ENCODE peak calls at places on chromosome 2, in ten cellular contexts. Q is activated CD4-positive, alpha-beta T cell treated with anti-CD3 and anti-CD28 coated beads, Interleukin-2, amount 50 U/mL, for 1 hour; K is RCC 7860; F is H54; B is neural progenitor cell; C is CD8-positive, alpha-beta T cell; V is stimulated activated naive B cell treated with anti-CD40 and anti-IgM and Interleukin-4, amounts not matched to agents 10 μg/mL and 1 μg/mL and 100 μg/mL, for 72 hours; Z is posterior cingulate gyrus; U is COR-L47; N is cardiac fibroblast. G is an unnamed sample.
A peak's percentile ranks its signal among the peaks of the same experiment; 100 is the strongest.

GRCh38 chr2:235378261-235378660 is 115.6 kb upstream of the AGAP1 start:
- DNase-seq in Q (no peak), K (peak; percentile 24), F (no peak), B (no peak), C (no peak), V (no peak), Z (no peak), U (no peak), N (no peak), G (no peak)

GRCh38 chr2:215361876-215362561 is 50.2 kb downstream of the ATIC start:
- DNase-seq in Q (no peak), K (no peak), F (no peak), B (no peak), C (no peak), V (no peak), Z (no peak), U (no peak), N (peak; percentile 48), G (no peak)

GRCh38 chr2:12169721-12170120 is 423.3 kb downstream of the LPIN1 start:
- DNase-seq in Q (peak; percentile 13), K (peak; percentile 31), F (no peak), B (peak; percentile 31), C (no peak), V (no peak), Z (no peak), U (no peak), N (peak; percentile 93), G (no peak)

GRCh38 chr2:166239548-166239947 is 111.7 kb upstream of the SCN1A start:
- DNase-seq in Q (no peak), K (peak; percentile 68), F (peak; percentile 24), B (no peak), C (no peak), V (no peak), Z (no peak), U (no peak), N (peak; percentile 75), G (no peak)

GRCh38 chr2:216520156-216520555 is 21.5 kb downstream of the RPL37A start:
- DNase-seq in Q (no peak), K (no peak), F (no peak), B (no peak), C (no peak), V (no peak), Z (no peak), U (no peak), N (peak; percentile 41), G (no peak)

GRCh38 chr2:2832657-2833056 is 501.6 kb upstream of the MYT1L start:
- DNase-seq in Q (no peak), K (no peak), F (no peak), B (no peak), C (no peak), V (no peak), Z (no peak), U (no peak), N (no peak), G (no peak)

GRCh38 chr2:23488584-23488983 is 103.6 kb downstream of the KLHL29 start:
- DNase-seq in Q (no peak), K (no peak), F (no peak), B (no peak), C (no peak), V (no peak), Z (no peak), U (no peak), N (no peak), G (no peak)

GRCh38 chr2:215540646-215541045 is 104.8 kb upstream of the FN1 start:
- DNase-seq in Q (no peak), K (no peak), F (no peak), B (no peak), C (no peak), V (no peak), Z (no peak), U (no peak), N (peak; percentile 95), G (no peak)

GRCh38 chr2:119182046-119182445 is 23.5 kb upstream of the C1QL2 start:
- DNase-seq in Q (no peak), K (no peak), F (no peak), B (no peak), C (no peak), V (no peak), Z (no peak), U (no peak), N (no peak), G (no peak)

GRCh38 chr2:186696337-186696736 is 2.5 kb downstream of the FAM171B start:
- DNase-seq in Q (no peak), K (no peak), F (no peak), B (no peak), C (no peak), V (no peak), Z (no peak), U (no peak), N (no peak), G (no peak)

GRCh38 chr2:61340242-61340641 is 130.6 kb downstream of the USP34 start:
- DNase-seq in Q (no peak), K (no peak), F (no peak), B (no peak), C (no peak), V (no peak), Z (no peak), U (no peak), N (peak; percentile 63), G (no peak)

GRCh38 chr2:109352898-109353689 is 224.1 kb downstream of the SH3RF3 start:
- DNase-seq in Q (no peak), K (no peak), F (no peak), B (no peak), C (no peak), V (no peak), Z (no peak), U (no peak), N (no peak), G (no peak)

GRCh38 chr2:71842744-71843143 is 304.9 kb downstream of the CYP26B1 start:
- DNase-seq in Q (no peak), K (no peak), F (no peak), B (no peak), C (no peak), V (no peak), Z (no peak), U (no peak), N (no peak), G (no peak)

GRCh38 chr2:192604295-192604694 is 409.6 kb upstream of the TMEFF2 start:
- DNase-seq in Q (no peak), K (no peak), F (no peak), B (peak; percentile 1), C (no peak), V (no peak), Z (no peak), U (no peak), N (peak; percentile 2), G (no peak)